ENCODE peak calls at places on chromosomes 4 and X, in four cellular contexts. T is naive thymus-derived CD4-positive, alpha-beta T cell; S is adrenal gland; K is CD4-positive, alpha-beta memory T cell. I is an unnamed sample.

GRCh38 chr4:16289872-16290554 is 63.7 kb upstream of the TAPT1 start:
- DNase-seq in K (no peak), S (no peak), T (peak), I (no peak)

GRCh38 chrX:57282568-57282967 is 3.9 kb upstream of the FAAH2 start:
- DNase-seq in T (peak), S (no peak), K (peak), I (no peak)

GRCh38 chrX:53990201-53990600 is 54.1 kb downstream of the PHF8 start:
- DNase-seq in K (no peak), T (no peak), S (no peak), I (no peak)

GRCh38 chr4:128517096-128517738 is 229.6 kb upstream of the PGRMC2 start:
- DNase-seq in S (no peak), T (no peak), K (no peak), I (no peak)

GRCh38 chr4:181897935-181898334 is 345.3 kb upstream of the TENM3 start:
- DNase-seq in T (no peak), K (no peak), S (no peak), I (no peak)

GRCh38 chrX:87299563-87300160 is 217.9 kb upstream of the KLHL4 start:
- DNase-seq in T (no peak), K (no peak), S (no peak), I (no peak)

GRCh38 chrX:48761674-48762471 is at the start of gene GLOD5:
- DNase-seq in K (no peak), S (no peak), T (no peak), I (no peak)

GRCh38 chrX:7603387-7603786 is 239.6 kb upstream of the VCX start:
- DNase-seq in S (no peak), K (no peak), T (no peak), I (no peak)

GRCh38 chr4:3320361-3321023 is 27.7 kb downstream of the RGS12 start:
- DNase-seq in T (no peak), S (peak), K (no peak), I (peak)

GRCh38 chr4:83582289-83582756 is 46.4 kb downstream of the GPAT3 start:
- DNase-seq in S (peak), T (no peak), K (no peak), I (no peak)

GRCh38 chr4:105137460-105137859 is 9.2 kb upstream of the TET2 start:
- DNase-seq in K (no peak), S (no peak), T (no peak), I (no peak)

DNA sequence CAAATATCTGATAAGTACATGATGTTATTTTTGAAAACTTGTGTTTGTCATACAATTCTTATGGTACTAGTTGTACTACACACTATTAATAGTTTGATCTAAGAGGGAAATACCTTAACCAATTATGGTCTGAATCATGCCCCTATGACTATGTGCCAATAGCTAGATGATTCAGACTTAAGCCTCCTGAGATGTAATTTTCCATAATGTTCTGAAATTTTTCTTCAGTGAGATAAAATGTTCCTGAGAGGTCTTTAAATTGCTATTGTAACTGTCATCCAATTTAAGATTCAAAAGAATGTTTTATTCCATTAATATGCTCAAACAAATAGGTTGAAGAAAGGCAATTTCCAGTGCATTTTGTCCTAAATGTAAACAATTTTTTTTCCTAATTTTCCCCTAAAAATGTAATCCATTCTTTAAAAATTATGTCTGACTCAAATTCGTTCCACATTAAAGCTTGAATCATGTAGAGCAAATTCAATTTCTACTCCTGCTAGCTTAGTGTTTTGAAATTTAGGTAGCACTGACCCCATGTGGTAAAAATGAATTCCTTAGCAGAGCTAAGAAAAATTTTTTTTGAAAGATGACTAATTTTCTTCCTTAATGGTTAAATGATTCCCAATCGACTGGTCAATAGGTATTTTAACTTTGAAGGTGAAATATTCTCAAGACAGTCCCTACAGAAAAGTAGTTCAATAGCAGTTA is 49.1 kb downstream of the APOOL start:
- DNase-seq in K (no peak), S (no peak), T (no peak), I (no peak)
- H3K27ac ChIP-seq in K (no peak), S (no peak), T (no peak), I (no peak)

DNA sequence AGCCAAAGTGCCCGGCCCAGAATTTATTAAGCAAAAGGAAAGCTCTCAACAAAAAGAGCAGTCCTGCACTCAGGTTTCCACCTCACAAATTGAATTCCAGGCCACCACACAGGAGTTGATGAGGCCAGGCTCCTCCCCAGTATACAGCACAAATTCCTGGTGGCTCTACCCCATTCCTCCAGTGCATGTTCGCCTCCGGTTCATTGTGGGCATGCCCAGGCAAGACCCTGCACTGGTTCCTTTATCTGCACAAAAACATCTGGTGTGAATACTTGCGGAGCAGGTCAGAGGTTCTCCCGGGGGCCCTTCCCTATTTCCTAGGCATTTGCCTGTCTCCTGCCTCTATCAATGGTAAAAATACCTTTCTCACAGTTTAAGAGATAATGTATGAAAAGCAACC is 195.2 kb upstream of the ANXA10 start:
- DNase-seq in K (no peak), S (no peak), T (no peak), I (no peak)
- H3K27ac ChIP-seq in K (no peak), S (no peak), T (no peak), I (no peak)

GRCh38 chr4:134807231-134807745 is 605.7 kb upstream of the PABPC4L start:
- DNase-seq in S (no peak), T (no peak), K (no peak), I (no peak)
- H3K27ac ChIP-seq in S (no peak), T (no peak), K (no peak), I (no peak)

DNA sequence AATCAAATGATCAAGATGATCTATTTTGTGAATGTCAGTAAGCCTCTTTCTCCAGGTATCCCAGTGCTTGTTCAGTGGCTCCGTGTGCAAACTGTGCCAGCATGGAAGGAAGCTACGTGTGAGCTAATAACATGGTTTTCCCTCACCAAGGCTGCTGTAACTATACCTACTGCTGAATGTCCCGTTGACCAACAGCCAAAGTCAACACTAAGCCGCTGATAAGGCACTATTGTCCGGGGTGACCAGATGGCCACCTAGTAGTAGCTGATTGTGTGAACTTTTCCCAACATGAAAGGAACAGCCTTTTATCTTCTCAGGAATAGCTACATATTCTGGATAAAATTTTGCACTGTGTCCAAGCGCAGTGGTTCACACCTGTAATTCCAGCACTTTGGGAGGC is 58.0 kb upstream of the ABCG2 start:
- DNase-seq in K (no peak), T (no peak), S (no peak), I (no peak)
- H3K27ac ChIP-seq in K (no peak), T (no peak), S (no peak), I (no peak)

GRCh38 chr4:6957994-6958393 is 48.4 kb downstream of the TBC1D14 start:
- DNase-seq in T (no peak), K (no peak), S (no peak), I (no peak)
- H3K27ac ChIP-seq in T (no peak), K (no peak), S (no peak), I (no peak)

GRCh38 chr4:94519019-94519418 is 67.3 kb downstream of the PDLIM5 start:
- DNase-seq in S (no peak), T (no peak), K (no peak), I (no peak)
- H3K27ac ChIP-seq in S (peak), T (no peak), K (no peak), I (no peak)

GRCh38 chr4:186067757-186068385 is 1.1 kb upstream of the TLR3 start:
- DNase-seq in T (peak), S (peak), K (peak), I (peak)
- H3K27ac ChIP-seq in T (no peak), S (peak), K (no peak), I (no peak)

DNA sequence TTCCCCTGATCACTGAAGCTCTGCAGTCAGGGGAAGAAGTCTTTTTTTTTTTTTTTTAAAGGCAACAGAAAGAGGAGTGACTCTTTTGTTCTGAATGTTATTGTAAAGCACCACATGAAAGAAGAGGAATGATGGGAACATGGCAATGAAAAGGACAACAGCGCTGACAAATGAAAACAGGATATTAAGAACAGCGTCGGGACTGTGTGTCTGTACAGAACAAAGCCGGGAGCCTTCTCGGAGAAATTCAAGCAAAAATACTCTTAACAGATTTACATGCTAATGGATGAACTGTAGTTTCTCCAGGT is 40.7 kb downstream of the MID1 start:
- DNase-seq in S (no peak), T (no peak), K (no peak), I (no peak)
- H3K27ac ChIP-seq in S (peak), T (no peak), K (no peak), I (no peak)

GRCh38 chrX:154419688-154420401 is 8.5 kb downstream of the TAFAZZIN start:
- DNase-seq in T (no peak), S (no peak), K (no peak), I (no peak)

GRCh38 chrX:154419189-154419588 is 7.8 kb downstream of the TAFAZZIN start:
- DNase-seq in S (no peak), K (no peak), T (no peak), I (no peak)

GRCh38 chrX:154420402-154420756 is 8.1 kb upstream of the ATP6AP1 start:
- DNase-seq in T (no peak), S (no peak), K (no peak), I (no peak)

GRCh38 chrX:154413142-154413541 is 1.8 kb downstream of the TAFAZZIN start:
- DNase-seq in T (no peak), S (no peak), K (no peak), I (no peak)

GRCh38 chrX:154417157-154417556 is 5.8 kb downstream of the TAFAZZIN start:
- DNase-seq in S (no peak), K (no peak), T (no peak), I (no peak)
- H3K27ac ChIP-seq in S (no peak), K (no peak), T (no peak), I (no peak)

GRCh38 chr4:8164687-8165086 is 6.1 kb upstream of the ABLIM2 start:
- DNase-seq in K (no peak), T (no peak), S (no peak), I (no peak)
- H3K27ac ChIP-seq in K (no peak), T (no peak), S (no peak), I (no peak)